ENCODE peak calls at places on chromosomes 16 and 17, in nine cellular contexts. S is AG09319; P is chondrocyte; X is cardiac fibroblast; N is stimulated activated CD4-positive, alpha-beta T cell treated with anti-CD3 and anti-CD28 coated beads, Interleukin-1b, Interleukin-23, amount 100 ng/mL, for 24 hours; G is uterus; I is cardiac muscle cell; K is SK-N-DZ; R is cardiac septum. D is an unnamed sample.

GRCh38 chr17:58525239-58525638 is 10.8 kb upstream of the MTMR4 start:
- DNase-seq in S (peak), P (no peak), X (peak), N (no peak), G (peak), I (peak), K (no peak), R (no peak), D (peak)

GRCh38 chr16:79164378-79164720 is 436.2 kb downstream of the MAF start:
- DNase-seq in S (no peak), P (no peak), X (no peak), N (no peak), G (no peak), I (no peak), K (peak), R (no peak), D (no peak)

GRCh38 chr16:87006021-87006420 is 311.2 kb downstream of the C16orf95 start:
- DNase-seq in S (no peak), P (no peak), X (no peak), N (no peak), G (no peak), I (no peak), K (no peak), R (no peak), D (no peak)

GRCh38 chr16:8655184-8655717 is 19.2 kb upstream of the ABAT start:
- DNase-seq in S (no peak), P (peak), X (peak), N (no peak), G (no peak), I (peak), K (peak), R (no peak), D (peak)

GRCh38 chr17:77299256-77300015 is 158.7 kb downstream of the SEC14L1 start:
- DNase-seq in S (no peak), P (no peak), X (no peak), N (no peak), G (no peak), I (no peak), K (no peak), R (no peak), D (no peak)

GRCh38 chr16:27405546-27406451 is 3.8 kb downstream of the IL21R start:
- DNase-seq in S (no peak), P (no peak), X (peak), N (peak), G (no peak), I (peak), K (no peak), R (no peak), D (peak)

GRCh38 chr17:81309140-81309858 is 14.2 kb upstream of the SLC38A10 start:
- DNase-seq in S (peak), P (no peak), X (peak), N (no peak), G (peak), I (peak), K (peak), R (peak), D (peak)

GRCh38 chr17:44865231-44865660 is 17.6 kb downstream of the HIGD1B start:
- DNase-seq in S (peak), P (no peak), X (peak), N (peak), G (peak), I (peak), K (peak), R (peak), D (peak)

GRCh38 chr17:63841350-63842172 is 924 bp downstream of the SMARCD2 start:
- DNase-seq in S (no peak), P (no peak), X (peak), N (no peak), G (peak), I (peak), K (peak), R (peak), D (peak)

GRCh38 chr17:31528291-31528874 is 136.9 kb downstream of the RAB11FIP4 start:
- DNase-seq in S (no peak), P (peak), X (no peak), N (no peak), G (no peak), I (no peak), K (no peak), R (no peak), D (no peak)

GRCh38 chr17:76048711-76049110 is 21.6 kb upstream of the EVPL start:
- DNase-seq in S (no peak), P (no peak), X (no peak), N (no peak), G (no peak), I (no peak), K (no peak), R (peak), D (no peak)

GRCh38 chr16:11639008-11639562 is 29.2 kb upstream of the SNN start:
- DNase-seq in S (no peak), P (no peak), X (no peak), N (no peak), G (no peak), I (no peak), K (no peak), R (no peak), D (no peak)

GRCh38 chr16:1788708-1789100 is 4.8 kb downstream of the IGFALS start:
- DNase-seq in S (no peak), P (peak), X (no peak), N (no peak), G (peak), I (no peak), K (no peak), R (peak), D (no peak)

GRCh38 chr16:10738231-10739077 is 5.2 kb upstream of the NUBP1 start:
- DNase-seq in S (peak), P (peak), X (peak), N (no peak), G (peak), I (peak), K (no peak), R (peak), D (peak)

GRCh38 chr17:57523926-57524634 is 221.0 kb downstream of the CCDC182 start:
- DNase-seq in S (no peak), P (no peak), X (peak), N (no peak), G (no peak), I (no peak), K (no peak), R (peak), D (peak)

GRCh38 chr17:36608280-36608679 is 6.9 kb downstream of the MRM1 start:
- DNase-seq in S (no peak), P (peak), X (no peak), N (no peak), G (no peak), I (no peak), K (no peak), R (no peak), D (no peak)

GRCh38 chr17:63918305-63918704 is 334 bp downstream of the GH1 start:
- DNase-seq in S (no peak), P (peak), X (peak), N (no peak), G (no peak), I (peak), K (no peak), R (no peak), D (no peak)

GRCh38 chr17:58527949-58528348 is 13.5 kb upstream of the MTMR4 start:
- DNase-seq in S (no peak), P (no peak), X (peak), N (no peak), G (no peak), I (peak), K (no peak), R (no peak), D (peak)

GRCh38 chr17:72511874-72512273 is 391.1 kb downstream of the SOX9 start:
- DNase-seq in S (no peak), P (no peak), X (no peak), N (no peak), G (no peak), I (no peak), K (no peak), R (no peak), D (no peak)

GRCh38 chr17:77489239-77489897 is 348.6 kb downstream of the SEC14L1 start:
- DNase-seq in S (no peak), P (peak), X (no peak), N (no peak), G (no peak), I (no peak), K (no peak), R (no peak), D (no peak)

GRCh38 chr17:20315321-20315720 is 152.0 kb downstream of the LGALS9B start:
- DNase-seq in S (no peak), P (no peak), X (no peak), N (no peak), G (no peak), I (no peak), K (no peak), R (no peak), D (no peak)

GRCh38 chr17:69949931-69950330 is 125.1 kb upstream of the KCNJ16 start:
- DNase-seq in S (no peak), P (no peak), X (no peak), N (no peak), G (no peak), I (no peak), K (no peak), R (no peak), D (no peak)

GRCh38 chr16:13791095-13791494 is 128.9 kb upstream of the ERCC4 start:
- DNase-seq in S (no peak), P (no peak), X (no peak), N (no peak), G (no peak), I (no peak), K (no peak), R (no peak), D (no peak)

GRCh38 chr16:66374176-66374575 is 7.7 kb downstream of the CDH5 start:
- DNase-seq in S (no peak), P (no peak), X (no peak), N (no peak), G (no peak), I (no peak), K (no peak), R (no peak), D (no peak)

GRCh38 chr16:12149971-12150370 is 173.4 kb downstream of the SNX29 start:
- DNase-seq in S (no peak), P (no peak), X (no peak), N (no peak), G (no peak), I (no peak), K (no peak), R (no peak), D (no peak)

GRCh38 chr17:81429353-81429774 is 34.1 kb downstream of the BAHCC1 start:
- DNase-seq in S (peak), P (no peak), X (peak), N (no peak), G (peak), I (peak), K (no peak), R (peak), D (peak)

GRCh38 chr17:42744806-42745617 is at the start of gene EZH1:
- DNase-seq in S (peak), P (peak), X (peak), N (peak), G (peak), I (peak), K (peak), R (peak), D (peak)

GRCh38 chr16:89120921-89121351 is 27.3 kb downstream of the ACSF3 start:
- DNase-seq in S (no peak), P (peak), X (no peak), N (no peak), G (no peak), I (no peak), K (no peak), R (no peak), D (no peak)

GRCh38 chr17:35057332-35057915 is 6.1 kb downstream of the RFFL start:
- DNase-seq in S (no peak), P (no peak), X (no peak), N (no peak), G (no peak), I (no peak), K (no peak), R (no peak), D (no peak)

GRCh38 chr17:66313995-66314659 is 11.7 kb downstream of the PRKCA start:
- DNase-seq in S (no peak), P (no peak), X (no peak), N (no peak), G (no peak), I (no peak), K (peak), R (no peak), D (no peak)

GRCh38 chr16:70759666-70760065 is 41.3 kb downstream of the VAC14 start:
- DNase-seq in S (no peak), P (no peak), X (no peak), N (no peak), G (no peak), I (no peak), K (no peak), R (no peak), D (no peak)

D was measured in fibroblast of the aortic adventitia.